ENCODE peak calls at places on chromosome 17, in seven cellular contexts. Q, L, V, U, D, A and O are unnamed samples.

GRCh38 chr17:9802294-9802693 is 10.9 kb upstream of the DHRS7C start:
- DNase-seq in Q (no peak), L (no peak), V (no peak), U (no peak), D (no peak), A (no peak), O (no peak)

GRCh38 chr17:80656590-80656989 is 112.0 kb downstream of the RPTOR start:
- DNase-seq in Q (no peak), L (no peak), V (no peak), U (no peak), D (peak; percentile 46), A (no peak), O (no peak)

GRCh38 chr17:58380207-58381123 is 28.5 kb upstream of the SUPT4H1 start:
- DNase-seq in Q (no peak), L (no peak), V (no peak), U (no peak), D (no peak), A (no peak), O (no peak)

GRCh38 chr17:65307366-65308316 is 170.5 kb downstream of the RGS9 start:
- DNase-seq in Q (no peak), L (no peak), V (no peak), U (no peak), D (no peak), A (no peak), O (no peak)

GRCh38 chr17:53844476-53845107 is 21.9 kb downstream of the KIF2B start:
- DNase-seq in Q (no peak), L (no peak), V (no peak), U (no peak), D (no peak), A (no peak), O (no peak)

GRCh38 chr17:32033223-32033622 is 26.0 kb downstream of the LRRC37B start:
- DNase-seq in Q (no peak), L (no peak), V (no peak), U (no peak), D (no peak), A (no peak), O (no peak)

GRCh38 chr17:83204230-83204725 is 124.9 kb downstream of the METRNL start:
- DNase-seq in Q (no peak), L (no peak), V (peak; percentile 22), U (no peak), D (no peak), A (no peak), O (no peak)

GRCh38 chr17:75345514-75346167 is 56.4 kb upstream of the SLC25A19 start:
- DNase-seq in Q (no peak), L (no peak), V (no peak), U (no peak), D (peak; percentile 26), A (no peak), O (no peak)

GRCh38 chr17:1714488-1714979 is 4.4 kb upstream of the TLCD2 start:
- DNase-seq in Q (peak; percentile 96), L (peak; percentile 97), V (peak; percentile 100), U (no peak), D (peak; percentile 96), A (no peak), O (no peak)

GRCh38 chr17:61116577-61116976 is 283.1 kb upstream of the TBX2 start:
- DNase-seq in Q (no peak), L (no peak), V (no peak), U (no peak), D (no peak), A (no peak), O (no peak)

GRCh38 chr17:64183815-64184397 is 54.0 kb upstream of the ERN1 start:
- DNase-seq in Q (no peak), L (peak; percentile 22), V (peak; percentile 77), U (no peak), D (no peak), A (no peak), O (no peak)

GRCh38 chr17:47895254-47895855 is 681 bp upstream of the SP2 start:
- DNase-seq in Q (no peak), L (peak; percentile 34), V (peak; percentile 76), U (no peak), D (no peak), A (no peak), O (peak; percentile 36)